ENCODE peak calls at places on chromosomes 6 and 20, in nine cellular contexts. One of them, this sample, is unnamed.

GRCh38 chr6:113529191-113529590 is 328.0 kb upstream of the MARCKS start:
- DNase-seq in fibroblast of villous mesenchyme: no peak
- DNase-seq in cardiac muscle cell: peak
- DNase-seq in GM10248: no peak
- DNase-seq in PC-3: peak
- DNase-seq in choroid plexus epithelial cell: peak
- DNase-seq in fibroblast of pulmonary artery: peak
- DNase-seq in glutamatergic neuron: no peak
- DNase-seq in Caco-2: no peak
- DNase-seq in this sample: no peak

GRCh38 chr6:4647414-4648365 is 128.5 kb upstream of the CDYL start:
- DNase-seq in fibroblast of villous mesenchyme: peak
- DNase-seq in cardiac muscle cell: peak
- DNase-seq in GM10248: no peak
- DNase-seq in PC-3: peak
- DNase-seq in choroid plexus epithelial cell: peak
- DNase-seq in fibroblast of pulmonary artery: peak
- DNase-seq in glutamatergic neuron: peak
- DNase-seq in Caco-2: peak
- DNase-seq in this sample: peak

GRCh38 chr6:50608421-50608820 is 104.9 kb upstream of the TFAP2D start:
- DNase-seq in fibroblast of villous mesenchyme: no peak
- DNase-seq in cardiac muscle cell: no peak
- DNase-seq in GM10248: no peak
- DNase-seq in PC-3: peak
- DNase-seq in choroid plexus epithelial cell: no peak
- DNase-seq in fibroblast of pulmonary artery: no peak
- DNase-seq in glutamatergic neuron: no peak
- DNase-seq in Caco-2: no peak
- DNase-seq in this sample: no peak

GRCh38 chr6:4543596-4543995 is 232.6 kb upstream of the CDYL start:
- DNase-seq in fibroblast of villous mesenchyme: no peak
- DNase-seq in cardiac muscle cell: peak
- DNase-seq in GM10248: no peak
- DNase-seq in PC-3: no peak
- DNase-seq in choroid plexus epithelial cell: peak
- DNase-seq in fibroblast of pulmonary artery: peak
- DNase-seq in glutamatergic neuron: no peak
- DNase-seq in Caco-2: no peak
- DNase-seq in this sample: no peak

GRCh38 chr6:69974193-69974592 is 107.8 kb downstream of the COL19A1 start:
- DNase-seq in fibroblast of villous mesenchyme: peak
- DNase-seq in cardiac muscle cell: peak
- DNase-seq in GM10248: no peak
- DNase-seq in PC-3: no peak
- DNase-seq in choroid plexus epithelial cell: peak
- DNase-seq in fibroblast of pulmonary artery: peak
- DNase-seq in glutamatergic neuron: no peak
- DNase-seq in Caco-2: no peak
- DNase-seq in this sample: no peak

GRCh38 chr6:12791371-12791770 is 74.8 kb downstream of the PHACTR1 start:
- DNase-seq in fibroblast of villous mesenchyme: no peak
- DNase-seq in cardiac muscle cell: no peak
- DNase-seq in GM10248: no peak
- DNase-seq in PC-3: no peak
- DNase-seq in choroid plexus epithelial cell: no peak
- DNase-seq in fibroblast of pulmonary artery: no peak
- DNase-seq in glutamatergic neuron: no peak
- DNase-seq in Caco-2: no peak
- DNase-seq in this sample: no peak

GRCh38 chr6:75300206-75300605 is 15.6 kb upstream of the TMEM30A start:
- DNase-seq in fibroblast of villous mesenchyme: peak
- DNase-seq in cardiac muscle cell: peak
- DNase-seq in GM10248: no peak
- DNase-seq in PC-3: no peak
- DNase-seq in choroid plexus epithelial cell: no peak
- DNase-seq in fibroblast of pulmonary artery: no peak
- DNase-seq in glutamatergic neuron: no peak
- DNase-seq in Caco-2: no peak
- DNase-seq in this sample: no peak

GRCh38 chr20:47099749-47100515 is 205.3 kb downstream of the EYA2 start:
- DNase-seq in fibroblast of villous mesenchyme: peak
- DNase-seq in cardiac muscle cell: peak
- DNase-seq in GM10248: no peak
- DNase-seq in PC-3: peak
- DNase-seq in choroid plexus epithelial cell: peak
- DNase-seq in fibroblast of pulmonary artery: peak
- DNase-seq in glutamatergic neuron: no peak
- DNase-seq in Caco-2: no peak
- DNase-seq in this sample: no peak

GRCh38 chr6:30206799-30207618 is 6.2 kb downstream of the TRIM26 start:
- DNase-seq in fibroblast of villous mesenchyme: peak
- DNase-seq in cardiac muscle cell: peak
- DNase-seq in GM10248: no peak
- DNase-seq in PC-3: no peak
- DNase-seq in choroid plexus epithelial cell: peak
- DNase-seq in fibroblast of pulmonary artery: peak
- DNase-seq in glutamatergic neuron: no peak
- DNase-seq in Caco-2: peak
- DNase-seq in this sample: no peak

GRCh38 chr6:170035896-170036295 is 255.0 kb downstream of the DLL1 start:
- DNase-seq in fibroblast of villous mesenchyme: no peak
- DNase-seq in cardiac muscle cell: no peak
- DNase-seq in GM10248: no peak
- DNase-seq in PC-3: no peak
- DNase-seq in choroid plexus epithelial cell: no peak
- DNase-seq in fibroblast of pulmonary artery: no peak
- DNase-seq in glutamatergic neuron: peak
- DNase-seq in Caco-2: peak
- DNase-seq in this sample: no peak

GRCh38 chr20:46512943-46513844 is at the start of gene ZNF334:
- DNase-seq in fibroblast of villous mesenchyme: peak
- DNase-seq in cardiac muscle cell: peak
- DNase-seq in GM10248: peak
- DNase-seq in PC-3: peak
- DNase-seq in choroid plexus epithelial cell: peak
- DNase-seq in fibroblast of pulmonary artery: peak
- DNase-seq in glutamatergic neuron: peak
- DNase-seq in Caco-2: no peak
- DNase-seq in this sample: peak

GRCh38 chr6:135054238-135054574 is 416 bp downstream of the HBS1L start:
- DNase-seq in fibroblast of villous mesenchyme: no peak
- DNase-seq in cardiac muscle cell: peak
- DNase-seq in GM10248: no peak
- DNase-seq in PC-3: peak
- DNase-seq in choroid plexus epithelial cell: peak
- DNase-seq in fibroblast of pulmonary artery: peak
- DNase-seq in glutamatergic neuron: no peak
- DNase-seq in Caco-2: no peak
- DNase-seq in this sample: peak

GRCh38 chr6:77455271-77455670 is 8.0 kb downstream of the HTR1B start:
- DNase-seq in fibroblast of villous mesenchyme: peak
- DNase-seq in cardiac muscle cell: peak
- DNase-seq in GM10248: no peak
- DNase-seq in PC-3: no peak
- DNase-seq in choroid plexus epithelial cell: peak
- DNase-seq in fibroblast of pulmonary artery: no peak
- DNase-seq in glutamatergic neuron: no peak
- DNase-seq in Caco-2: no peak
- DNase-seq in this sample: no peak

GRCh38 chr20:50762435-50763201 is 31.2 kb downstream of the PARD6B start:
- DNase-seq in fibroblast of villous mesenchyme: peak
- DNase-seq in cardiac muscle cell: peak
- DNase-seq in GM10248: no peak
- DNase-seq in PC-3: peak
- DNase-seq in choroid plexus epithelial cell: peak
- DNase-seq in fibroblast of pulmonary artery: peak
- DNase-seq in glutamatergic neuron: no peak
- DNase-seq in Caco-2: peak
- DNase-seq in this sample: no peak

GRCh38 chr6:161366301-161366953 is 92.6 kb upstream of the AGPAT4 start:
- DNase-seq in fibroblast of villous mesenchyme: no peak
- DNase-seq in cardiac muscle cell: no peak
- DNase-seq in GM10248: no peak
- DNase-seq in PC-3: no peak
- DNase-seq in choroid plexus epithelial cell: no peak
- DNase-seq in fibroblast of pulmonary artery: no peak
- DNase-seq in glutamatergic neuron: no peak
- DNase-seq in Caco-2: no peak
- DNase-seq in this sample: no peak

DNA sequence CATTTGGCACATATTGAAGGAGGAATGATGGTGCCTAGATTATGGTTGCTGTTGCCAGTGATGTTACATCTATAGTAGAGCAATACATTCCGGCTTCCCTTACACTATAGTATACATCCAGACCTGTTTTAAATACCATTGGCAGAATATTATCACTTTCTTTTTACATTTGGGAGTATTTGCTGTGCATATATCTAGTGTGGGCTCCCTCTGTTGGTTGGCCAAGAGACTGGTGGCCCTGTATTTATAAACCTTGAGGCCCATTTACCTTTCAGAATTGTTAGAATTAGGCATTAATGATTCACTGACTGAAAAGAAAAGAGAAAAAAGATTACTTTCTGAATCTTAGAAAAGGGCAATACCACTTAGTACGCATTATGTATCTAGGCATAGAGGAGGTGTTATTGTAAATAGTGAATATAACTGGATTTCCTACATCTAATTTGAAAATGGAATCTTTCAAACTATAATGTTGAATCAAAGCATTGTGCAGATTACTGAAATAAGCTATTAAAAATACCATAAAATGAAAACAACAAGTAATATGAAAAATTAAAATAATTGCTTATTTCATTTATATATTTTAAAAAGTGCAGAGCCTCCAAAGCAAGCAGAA is 628.8 kb upstream of the MAN1A1 start:
- DNase-seq in fibroblast of villous mesenchyme: peak
- DNase-seq in cardiac muscle cell: peak
- DNase-seq in GM10248: no peak
- DNase-seq in PC-3: peak
- DNase-seq in choroid plexus epithelial cell: peak
- DNase-seq in fibroblast of pulmonary artery: peak
- DNase-seq in glutamatergic neuron: no peak
- DNase-seq in Caco-2: no peak
- DNase-seq in this sample: peak
- TF ChIP-seq CTCF in fibroblast of villous mesenchyme: peak
- TF ChIP-seq CTCF in cardiac muscle cell: peak
- TF ChIP-seq CTCF in GM10248: peak
- TF ChIP-seq CTCF in PC-3: peak
- TF ChIP-seq CTCF in choroid plexus epithelial cell: peak
- TF ChIP-seq CTCF in fibroblast of pulmonary artery: peak
- TF ChIP-seq CTCF in glutamatergic neuron: peak
- TF ChIP-seq CTCF in Caco-2: peak
- TF ChIP-seq CTCF in this sample: no peak

GRCh38 chr6:118968416-118968815 is 33.5 kb upstream of the MCM9 start:
- DNase-seq in fibroblast of villous mesenchyme: peak
- DNase-seq in cardiac muscle cell: peak
- DNase-seq in GM10248: no peak
- DNase-seq in PC-3: peak
- DNase-seq in choroid plexus epithelial cell: peak
- DNase-seq in fibroblast of pulmonary artery: peak
- DNase-seq in glutamatergic neuron: no peak
- DNase-seq in Caco-2: no peak
- DNase-seq in this sample: no peak
- TF ChIP-seq CTCF in fibroblast of villous mesenchyme: peak
- TF ChIP-seq CTCF in cardiac muscle cell: peak
- TF ChIP-seq CTCF in GM10248: peak
- TF ChIP-seq CTCF in PC-3: peak
- TF ChIP-seq CTCF in choroid plexus epithelial cell: no peak
- TF ChIP-seq CTCF in fibroblast of pulmonary artery: peak
- TF ChIP-seq CTCF in glutamatergic neuron: peak
- TF ChIP-seq CTCF in Caco-2: peak
- TF ChIP-seq CTCF in this sample: no peak

DNA sequence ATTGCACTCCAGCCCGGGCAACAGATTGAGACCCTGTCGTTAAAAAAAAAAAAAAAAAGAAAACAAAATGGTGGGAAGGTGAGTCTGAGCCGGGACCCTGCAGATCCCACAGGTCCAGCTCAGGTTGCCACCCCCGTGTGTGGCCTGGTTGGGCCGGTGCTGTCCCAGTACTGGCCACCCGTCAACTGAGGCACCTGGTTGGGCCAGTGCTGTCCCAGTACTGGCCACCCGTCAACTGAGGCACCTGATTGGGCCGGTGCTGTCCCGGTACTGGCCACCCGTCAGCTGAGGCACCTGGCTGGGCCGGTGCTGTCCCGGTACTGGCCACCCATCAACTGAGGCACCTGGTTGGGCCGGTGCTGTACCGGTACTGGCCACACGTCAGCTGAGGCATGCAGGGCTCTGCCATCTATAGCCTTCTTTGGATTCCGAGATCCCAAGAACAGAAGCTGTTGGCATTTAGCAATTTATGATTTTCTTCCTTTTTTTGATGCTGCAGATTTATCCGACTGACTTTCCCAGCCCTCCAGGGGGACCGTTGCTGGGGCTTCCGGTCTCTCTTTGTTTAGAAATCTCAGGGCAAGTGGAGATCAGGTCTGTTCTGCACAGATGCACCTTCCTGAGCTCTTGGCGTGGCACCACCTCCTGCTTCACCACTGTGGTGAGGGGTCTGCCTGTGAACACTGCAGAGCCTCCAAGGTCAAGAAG is 113.8 kb downstream of the SYCP2 start:
- DNase-seq in fibroblast of villous mesenchyme: no peak
- DNase-seq in cardiac muscle cell: no peak
- DNase-seq in GM10248: no peak
- DNase-seq in PC-3: no peak
- DNase-seq in choroid plexus epithelial cell: no peak
- DNase-seq in fibroblast of pulmonary artery: no peak
- DNase-seq in glutamatergic neuron: no peak
- DNase-seq in Caco-2: peak
- DNase-seq in this sample: no peak
- TF ChIP-seq CTCF in fibroblast of villous mesenchyme: no peak
- TF ChIP-seq CTCF in cardiac muscle cell: no peak
- TF ChIP-seq CTCF in GM10248: no peak
- TF ChIP-seq CTCF in PC-3: no peak
- TF ChIP-seq CTCF in choroid plexus epithelial cell: no peak
- TF ChIP-seq CTCF in fibroblast of pulmonary artery: no peak
- TF ChIP-seq CTCF in glutamatergic neuron: peak
- TF ChIP-seq CTCF in Caco-2: no peak
- TF ChIP-seq CTCF in this sample: no peak

DNA sequence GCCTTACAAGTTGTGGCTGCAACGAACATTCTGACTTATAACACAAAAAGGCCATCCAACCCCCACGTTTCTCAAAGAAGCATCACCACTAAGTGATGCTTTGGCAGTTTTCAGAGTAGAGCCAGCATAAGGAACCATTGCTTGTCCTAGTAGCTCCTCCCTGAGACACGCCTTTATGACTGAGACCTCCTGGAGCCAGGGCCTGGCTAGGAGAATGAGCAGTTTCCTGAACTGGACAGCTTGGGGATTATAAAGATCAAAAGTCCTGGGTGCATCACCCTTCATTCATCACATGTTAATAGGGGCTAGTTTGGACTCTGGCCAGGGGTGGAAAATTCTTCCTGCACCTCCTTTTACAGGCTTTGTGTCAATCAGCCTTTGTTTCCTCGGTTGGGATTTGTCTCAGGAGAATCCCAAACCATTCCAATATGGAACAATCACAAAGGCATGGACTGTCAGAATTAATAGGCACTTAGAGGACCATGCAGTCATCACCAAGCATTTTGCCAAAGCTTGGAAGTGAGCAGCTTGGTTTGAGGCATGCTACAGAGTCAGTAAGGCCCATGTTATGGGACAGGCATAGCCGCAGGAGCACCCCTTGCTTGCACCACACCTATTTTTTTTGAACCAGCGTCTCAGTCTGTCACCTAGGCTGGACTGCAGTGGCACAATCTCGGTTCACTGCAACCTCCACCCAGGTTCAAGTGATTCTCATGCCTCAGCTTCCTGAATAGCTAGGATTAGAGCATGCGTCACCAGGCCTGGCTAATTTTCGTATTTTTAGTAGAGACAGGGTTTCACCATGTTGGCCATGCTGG is 64.9 kb upstream of the TGM3 start:
- DNase-seq in fibroblast of villous mesenchyme: no peak
- DNase-seq in cardiac muscle cell: no peak
- DNase-seq in GM10248: no peak
- DNase-seq in PC-3: peak
- DNase-seq in choroid plexus epithelial cell: no peak
- DNase-seq in fibroblast of pulmonary artery: no peak
- DNase-seq in glutamatergic neuron: no peak
- DNase-seq in Caco-2: peak
- DNase-seq in this sample: no peak
- TF ChIP-seq CTCF in fibroblast of villous mesenchyme: no peak
- TF ChIP-seq CTCF in cardiac muscle cell: no peak
- TF ChIP-seq CTCF in GM10248: no peak
- TF ChIP-seq CTCF in PC-3: no peak
- TF ChIP-seq CTCF in choroid plexus epithelial cell: no peak
- TF ChIP-seq CTCF in fibroblast of pulmonary artery: no peak
- TF ChIP-seq CTCF in glutamatergic neuron: no peak
- TF ChIP-seq CTCF in Caco-2: no peak
- TF ChIP-seq CTCF in this sample: no peak

This sample was measured in activated CD8-positive, alpha-beta T cell treated with anti-CD3 and anti-CD28 coated beads for 36 hours.